ENCODE peak calls at places on chromosome 2, in six cellular contexts. U is IMR-90; A is sigmoid colon; B is spleen; J is transverse colon; E is CD4-positive, alpha-beta T cell. G is an unnamed sample. For H3K27me3, the result is how much of the 10 kb centered on the place peaks cover.

GRCh38 chr2:219274392-219274921 is 4.7 kb upstream of the DNAJB2 start:
- DNase-seq in J (no peak), U (peak), B (peak), E (no peak), A (no peak), G (peak)

GRCh38 chr2:178943745-178944144 is 106.2 kb downstream of the CCDC141 start:
- DNase-seq in J (no peak), A (no peak), B (no peak), E (no peak), U (no peak), G (no peak)

GRCh38 chr2:236988690-236989639 is 96.7 kb upstream of the COPS8 start:
- DNase-seq in B (peak), J (peak), U (no peak), A (peak), E (no peak), G (peak)

GRCh38 chr2:72032481-72033041 is 115.1 kb downstream of the CYP26B1 start:
- DNase-seq in B (peak), J (no peak), E (no peak), U (no peak), A (no peak), G (peak)

GRCh38 chr2:149329470-149330126 is 789 bp upstream of the LYPD6 start:
- DNase-seq in J (peak), B (no peak), U (peak), A (peak), E (no peak), G (peak)

GRCh38 chr2:237725661-237726060 is 72.9 kb upstream of the RBM44 start:
- DNase-seq in B (no peak), J (peak), A (peak), E (no peak), U (no peak), G (no peak)

GRCh38 chr2:144975881-144976280 is 456.0 kb upstream of the ZEB2 start:
- DNase-seq in U (no peak), B (no peak), E (no peak), J (no peak), A (no peak), G (no peak)

GRCh38 chr2:8392098-8392844 is 289.6 kb upstream of the ID2 start:
- DNase-seq in A (no peak), U (no peak), J (no peak), B (no peak), E (no peak), G (peak)

GRCh38 chr2:22167256-22167655 is 1043.5 kb downstream of the TDRD15 start:
- DNase-seq in J (no peak), B (no peak), U (no peak), A (no peak), E (no peak), G (no peak)

GRCh38 chr2:146916914-146917313 is 927.9 kb upstream of the ACVR2A start:
- DNase-seq in A (no peak), J (no peak), B (no peak), U (no peak), E (no peak), G (no peak)

GRCh38 chr2:128490881-128491778 is 172.5 kb upstream of the HS6ST1 start:
- DNase-seq in E (no peak), U (no peak), J (no peak), B (no peak), A (no peak), G (peak)

GRCh38 chr2:238974510-238975166 is 126.8 kb downstream of the TWIST2 start:
- DNase-seq in J (no peak), A (peak), B (no peak), E (no peak), U (peak), G (peak)

GRCh38 chr2:158403237-158403636 is 53.3 kb downstream of the CCDC148 start:
- DNase-seq in A (no peak), B (no peak), E (no peak), U (peak), J (no peak), G (no peak)

GRCh38 chr2:20326163-20326780 is 24.4 kb downstream of the PUM2 start:
- DNase-seq in A (no peak), B (no peak), J (peak), E (peak), U (peak), G (peak)

GRCh38 chr2:105329561-105330495 is at the start of gene TGFBRAP1:
- DNase-seq in E (peak), B (peak), U (peak), J (peak), A (peak), G (peak)

GRCh38 chr2:112996635-112997034 is 8.6 kb upstream of the IL36A start:
- DNase-seq in B (no peak), U (no peak), E (peak), J (peak), A (no peak), G (no peak)

GRCh38 chr2:156110890-156111289 is 221.6 kb downstream of the NR4A2 start:
- DNase-seq in A (no peak), B (no peak), U (no peak), J (peak), E (peak), G (peak)

GRCh38 chr2:58594175-58594574 is 353.1 kb upstream of the FANCL start:
- DNase-seq in U (no peak), E (no peak), A (no peak), B (no peak), J (no peak), G (peak)

GRCh38 chr2:112585873-112586477 is 1.6 kb downstream of the CHCHD5 start:
- DNase-seq in J (no peak), B (peak), E (no peak), U (no peak), A (no peak), G (no peak)

GRCh38 chr2:191115391-191115790 is 35.4 kb downstream of the STAT4 start:
- DNase-seq in E (peak), U (peak), J (no peak), B (no peak), A (no peak), G (no peak)

GRCh38 chr2:10327896-10328666 is 25.4 kb downstream of the HPCAL1 start:
- DNase-seq in E (peak), A (no peak), U (no peak), J (peak), B (no peak), G (no peak)

GRCh38 chr2:170525566-170525900 is 189.6 kb upstream of the SP5 start:
- DNase-seq in E (no peak), U (peak), B (no peak), J (peak), A (peak), G (peak)

GRCh38 chr2:195984951-195985726 is 83.5 kb downstream of the DNAH7 start:
- DNase-seq in E (no peak), J (no peak), U (no peak), A (no peak), B (no peak), G (no peak)

GRCh38 chr2:129178356-129178755 is 801.1 kb upstream of the RAB6C start:
- DNase-seq in J (no peak), B (no peak), E (no peak), U (no peak), A (no peak), G (no peak)

GRCh38 chr2:233209117-233209977 is 42.1 kb upstream of the ATG16L1 start:
- DNase-seq in B (peak), A (no peak), U (peak), J (no peak), E (no peak), G (peak)

GRCh38 chr2:105104208-105104731 is 66.4 kb downstream of the MRPS9 start:
- DNase-seq in A (no peak), J (no peak), B (no peak), U (peak), E (no peak), G (no peak)

GRCh38 chr2:58634653-58635347 is 393.7 kb upstream of the FANCL start:
- DNase-seq in A (no peak), E (no peak), J (no peak), B (no peak), U (no peak), G (peak)

GRCh38 chr2:132955871-132956615 is 286.0 kb upstream of the LYPD1 start:
- DNase-seq in U (no peak), A (no peak), B (no peak), J (no peak), E (no peak), G (no peak)

GRCh38 chr2:28404086-28404485 is 11.4 kb downstream of the FOSL2 start:
- DNase-seq in A (peak), E (no peak), U (no peak), J (no peak), B (no peak), G (no peak)

GRCh38 chr2:28407131-28407975 is 14.7 kb downstream of the FOSL2 start:
- DNase-seq in J (no peak), A (peak), B (peak), U (no peak), E (no peak), G (no peak)

GRCh38 chr2:28407976-28408690 is 15.5 kb downstream of the FOSL2 start:
- DNase-seq in B (no peak), A (peak), J (no peak), E (no peak), U (no peak), G (no peak)

GRCh38 chr2:28405537-28405936 is 12.9 kb downstream of the FOSL2 start:
- DNase-seq in E (no peak), B (no peak), J (no peak), A (peak), U (no peak), G (no peak)

DNA sequence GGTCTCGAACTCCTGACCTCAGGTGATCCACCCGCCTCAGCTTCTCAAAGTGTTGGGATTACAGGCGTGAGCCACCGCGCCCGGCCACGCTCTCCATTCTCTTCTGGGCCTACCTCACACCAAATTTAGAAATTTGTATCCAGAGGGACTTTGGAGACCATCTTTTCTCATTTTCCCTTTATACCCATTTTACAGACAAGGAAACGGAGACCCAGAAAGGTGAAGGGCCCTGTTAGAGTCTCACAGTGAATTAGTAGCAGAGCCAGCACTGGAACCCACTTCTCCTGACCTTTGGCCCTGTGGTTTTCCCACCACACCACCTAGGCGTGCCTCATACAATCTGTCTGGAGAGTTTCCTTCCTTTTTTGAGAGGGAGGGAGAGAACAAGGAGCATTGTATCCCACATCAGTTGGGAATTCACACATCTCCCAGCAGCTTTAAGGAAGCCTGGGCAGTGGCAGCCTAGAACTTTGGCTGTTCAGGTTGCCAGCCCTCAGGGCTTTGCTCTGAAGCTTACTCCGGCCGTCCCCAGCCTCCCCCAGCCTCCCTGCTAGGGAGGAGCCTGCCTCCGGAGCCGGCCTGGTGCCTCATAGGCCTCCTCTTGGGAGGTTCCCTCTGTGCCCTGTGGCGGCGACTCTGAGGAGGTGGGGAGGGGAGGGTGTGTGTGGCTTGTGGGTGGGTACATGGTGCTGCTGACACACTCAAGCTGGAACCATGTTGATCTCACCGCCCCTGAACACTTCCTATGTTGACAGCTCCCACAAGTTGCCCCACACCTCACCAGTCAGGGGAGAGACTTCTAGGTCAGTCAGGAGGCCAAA is 13.8 kb downstream of the FOSL2 start:
- DNase-seq in B (peak), J (peak), U (peak), E (peak), A (peak), G (no peak)
- TF ChIP-seq CTCF in B (peak), J (no peak), U (no peak), E (no peak), A (no peak), G (no peak)

DNA sequence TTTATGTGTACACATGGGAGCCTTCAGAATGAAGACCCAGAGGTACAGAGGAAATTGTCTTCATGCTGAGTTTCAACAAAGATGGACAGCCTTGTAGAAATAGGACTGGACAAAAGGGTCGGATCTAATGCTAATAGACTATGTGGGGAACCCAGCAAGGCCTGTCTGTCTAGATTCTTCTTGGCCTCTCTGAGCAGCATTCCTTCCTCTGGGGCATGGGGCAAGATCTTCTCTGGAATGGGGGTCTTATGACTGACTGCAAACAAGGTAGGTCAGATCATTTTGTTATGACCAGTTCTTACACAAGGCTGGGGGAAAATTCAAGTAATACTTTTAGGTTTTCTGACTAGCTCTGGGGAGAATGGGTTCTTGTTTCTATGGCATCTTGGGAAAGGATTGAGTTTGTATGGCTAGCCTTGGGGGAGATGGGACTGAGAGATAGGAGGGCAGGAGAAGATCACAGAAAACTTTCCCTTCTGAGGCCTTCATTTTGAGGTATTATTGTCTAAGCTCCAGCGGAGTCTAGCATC is 14.3 kb downstream of the SPATA3 start:
- DNase-seq in B (no peak), J (no peak), A (no peak), E (no peak), U (no peak), G (no peak)
- H3K27me3 ChIP-seq in B (under half), J (under half), A (under half), E (under half), U (half or more), G (under half)

DNA sequence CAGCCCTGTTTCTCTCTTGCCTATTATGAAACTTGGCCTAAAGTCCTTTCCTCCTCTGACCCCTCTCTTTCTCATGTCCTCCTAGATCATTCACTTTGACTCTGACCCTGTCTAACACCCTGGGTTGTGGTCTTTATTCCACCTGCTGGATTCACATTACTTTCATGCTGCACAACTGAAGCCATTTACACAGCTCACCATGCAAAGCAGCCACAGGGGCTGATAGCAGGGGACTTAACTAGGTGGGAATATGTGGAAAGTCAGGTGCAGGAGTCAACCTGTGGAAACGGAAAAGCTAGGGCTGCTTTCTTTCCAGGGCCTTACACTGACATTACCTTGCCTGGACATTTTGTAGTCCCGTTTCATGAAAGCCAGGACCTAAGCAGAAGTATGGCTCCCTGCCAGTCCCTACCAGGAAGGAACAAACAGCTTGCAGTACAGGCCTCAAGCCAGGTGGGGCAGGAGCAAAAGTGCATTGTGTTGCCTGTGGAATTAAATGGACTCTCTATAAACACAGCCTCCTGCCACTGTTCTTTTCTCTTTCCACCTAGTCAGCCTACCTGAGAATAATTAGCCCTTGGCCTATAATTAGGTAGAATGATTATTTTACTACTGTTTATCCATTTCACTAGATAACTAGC is 11.8 kb downstream of the MAPRE3 start:
- DNase-seq in E (no peak), B (no peak), J (peak), A (peak), U (peak), G (peak)
- TF ChIP-seq CTCF in E (peak), B (peak), J (peak), A (no peak), U (no peak), G (peak)

DNA sequence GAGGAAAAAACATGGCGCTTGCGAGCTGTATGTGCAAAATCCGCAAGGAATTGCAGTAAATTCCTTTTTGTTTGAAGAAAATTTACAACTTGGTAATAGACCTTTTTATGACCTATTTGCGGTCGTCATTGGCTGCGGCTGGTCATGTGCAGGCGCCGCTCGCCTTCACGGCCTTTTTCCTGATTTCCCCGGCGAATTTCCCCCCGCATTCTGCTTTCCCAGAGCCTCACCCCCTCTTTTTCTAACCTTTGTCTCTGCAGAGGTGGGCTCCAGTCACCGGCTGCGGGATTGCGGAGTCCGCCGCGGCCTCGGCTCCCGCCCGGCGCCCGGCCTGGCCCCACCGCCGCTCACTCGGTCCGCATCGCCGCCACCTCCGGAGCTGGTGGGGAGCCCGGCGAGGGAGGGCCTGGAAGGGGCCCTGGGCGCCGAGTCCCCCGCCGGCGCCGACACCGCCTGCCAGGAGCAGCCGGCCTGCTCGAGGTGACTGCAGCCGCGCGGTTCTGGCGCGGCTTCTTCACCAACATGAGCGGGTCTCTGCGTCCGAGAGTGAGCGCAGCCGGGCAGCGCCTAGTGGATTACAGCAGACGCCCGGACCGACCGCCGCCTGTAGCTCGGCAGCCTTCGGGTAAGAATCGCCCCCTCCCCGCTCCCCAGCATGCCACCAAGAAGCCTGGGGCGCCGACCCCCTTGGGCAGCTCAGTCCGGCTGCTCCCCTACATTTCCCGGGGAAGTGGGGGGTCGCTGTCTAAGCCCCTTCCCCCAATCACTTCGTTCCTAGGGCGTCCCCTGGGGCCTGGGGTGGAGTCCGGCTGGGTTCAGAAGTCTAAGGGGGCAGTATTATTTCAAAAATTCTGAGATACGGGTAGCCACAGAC is 7.1 kb downstream of the HOXD8 start:
- DNase-seq in E (no peak), J (peak), U (no peak), B (peak), A (peak), G (peak)
- H3K27me3 ChIP-seq in E (half or more), J (under half), U (half or more), B (half or more), A (half or more), G (half or more)

DNA sequence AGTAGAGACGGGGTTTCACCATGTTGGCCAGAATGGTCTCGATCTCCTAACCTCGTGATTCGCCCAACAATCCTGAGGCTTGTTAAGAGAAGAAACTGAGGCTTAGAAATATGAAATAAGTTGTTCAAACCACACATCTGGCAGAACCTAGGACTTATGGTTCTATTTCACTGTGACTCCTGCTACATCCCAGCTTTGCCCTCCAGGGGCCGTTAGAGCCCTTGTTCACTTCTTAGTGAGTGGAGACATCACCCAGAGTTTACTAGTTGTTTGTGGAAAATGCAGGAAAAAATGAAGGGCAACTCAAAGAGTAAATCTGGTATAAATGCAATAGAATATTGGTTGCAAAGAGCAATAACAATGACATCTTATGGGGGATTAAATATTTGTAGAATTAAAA is 43.9 kb downstream of the MARCHF4 start:
- DNase-seq in A (no peak), U (no peak), B (no peak), E (no peak), J (no peak), G (no peak)
- TF ChIP-seq CTCF in A (no peak), U (peak), B (no peak), E (no peak), J (no peak), G (peak)

DNA sequence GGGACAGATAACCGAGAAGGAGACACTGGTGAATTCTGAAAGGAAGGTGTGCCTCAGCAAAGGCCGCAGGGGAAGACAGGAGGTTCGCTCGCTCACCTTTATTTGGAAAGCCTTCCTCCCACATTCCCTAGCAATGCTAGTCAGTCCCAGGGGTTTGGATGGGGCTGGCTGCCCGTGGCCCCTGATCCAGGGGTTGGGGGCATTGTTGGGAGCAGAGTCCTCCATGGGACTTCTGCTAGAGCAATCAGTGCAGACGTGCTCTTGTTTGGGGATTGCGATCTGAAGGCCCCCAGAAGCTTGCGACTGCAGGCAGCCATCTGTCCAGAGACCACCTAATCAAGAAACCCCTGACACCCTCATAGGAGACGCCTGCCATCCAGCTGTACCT is 6.0 kb upstream of the CYP27C1 start:
- DNase-seq in E (no peak), A (no peak), J (no peak), B (peak), U (no peak), G (no peak)
- H3K27me3 ChIP-seq in E (under half), A (under half), J (under half), B (under half), U (under half), G (under half)

GRCh38 chr2:28664120-28664842 is 87.3 kb upstream of the PPP1CB start:
- DNase-seq in E (no peak), U (peak), B (no peak), J (peak), A (peak), G (no peak)
- TF ChIP-seq CTCF in E (no peak), U (no peak), B (no peak), J (no peak), A (no peak), G (no peak)